ENCODE peak calls at places on chromosomes 6 and 20, in ten cellular contexts. O is ascending aorta, C is BJ, A is lower lobe of right lung, Q is heart right ventricle, E is A549, I is astrocyte, B is brain microvascular endothelial cell, N is stomach, F is GM06990. G is an unnamed sample.

GRCh38 chr20:30168025-30168799 is 1089.3 kb upstream of the DEFB115 start:
- DNase-seq in E (no peak), C (no peak), Q (peak), O (no peak), A (peak), I (no peak), F (no peak), N (no peak), B (no peak), G (no peak)

GRCh38 chr6:19999319-20000191 is 162.4 kb downstream of the ID4 start:
- DNase-seq in Q (no peak), N (no peak), B (peak), O (no peak), F (peak), E (no peak), C (no peak), I (no peak), A (no peak), G (no peak)

GRCh38 chr20:13259921-13260320 is 38.8 kb downstream of the ISM1 start:
- DNase-seq in E (no peak), F (no peak), C (no peak), I (no peak), Q (no peak), O (no peak), N (no peak), A (no peak), B (no peak), G (no peak)

GRCh38 chr6:28980797-28981390 is 24.2 kb downstream of the ZNF311 start:
- DNase-seq in B (peak), N (no peak), E (peak), I (peak), C (no peak), F (peak), O (no peak), A (no peak), Q (no peak), G (peak)

GRCh38 chr6:18495236-18495635 is 108.1 kb downstream of the RNF144B start:
- DNase-seq in N (no peak), Q (no peak), O (no peak), E (no peak), C (no peak), A (no peak), B (no peak), F (no peak), I (no peak), G (no peak)

GRCh38 chr20:34459209-34459608 is 57.0 kb upstream of the DYNLRB1 start:
- DNase-seq in N (no peak), C (no peak), E (no peak), I (no peak), B (no peak), F (no peak), Q (no peak), O (no peak), A (no peak), G (no peak)

GRCh38 chr6:81480139-81480538 is 272.3 kb downstream of the TENT5A start:
- DNase-seq in B (peak), F (no peak), I (peak), A (no peak), E (no peak), Q (no peak), N (no peak), C (no peak), O (no peak), G (no peak)

GRCh38 chr6:134637847-134638438 is 312.0 kb downstream of the ALDH8A1 start:
- DNase-seq in B (no peak), E (no peak), F (no peak), I (no peak), C (no peak), Q (no peak), N (no peak), O (no peak), A (no peak), G (no peak)

GRCh38 chr6:16132909-16133308 is 4.0 kb downstream of the MYLIP start:
- DNase-seq in O (no peak), I (no peak), N (no peak), F (no peak), C (no peak), B (no peak), Q (no peak), A (no peak), E (no peak), G (no peak)

GRCh38 chr6:166661329-166661728 is 34.3 kb upstream of the RPS6KA2 start:
- DNase-seq in N (no peak), E (no peak), A (no peak), I (no peak), F (no peak), Q (no peak), O (no peak), B (no peak), C (no peak), G (no peak)

GRCh38 chr6:82984720-82985119 is 80.9 kb downstream of the UBE3D start:
- DNase-seq in A (no peak), I (no peak), B (no peak), Q (no peak), C (no peak), F (no peak), N (no peak), E (no peak), O (no peak), G (no peak)

GRCh38 chr6:106874481-106874880 is 100.0 kb downstream of the CD24 start:
- DNase-seq in B (no peak), F (no peak), I (no peak), A (no peak), Q (no peak), N (no peak), C (no peak), E (no peak), O (no peak), G (no peak)

GRCh38 chr6:158039571-158040050 is 57.9 kb downstream of the SYNJ2 start:
- DNase-seq in E (no peak), C (no peak), B (peak), A (peak), F (no peak), Q (peak), O (peak), I (peak), N (no peak), G (no peak)

GRCh38 chr6:10801224-10801848 is 37.0 kb downstream of the MAK start:
- DNase-seq in I (peak), O (no peak), N (peak), Q (peak), B (peak), A (peak), F (peak), C (no peak), E (peak), G (peak)

GRCh38 chr20:58223358-58223941 is 5.0 kb downstream of the ANKRD60 start:
- DNase-seq in N (no peak), B (no peak), O (no peak), C (no peak), Q (no peak), F (no peak), I (no peak), A (no peak), E (no peak), G (no peak)

GRCh38 chr20:64099086-64099786 is 8.1 kb downstream of the NPBWR2 start:
- DNase-seq in O (no peak), E (no peak), N (no peak), F (no peak), B (no peak), Q (no peak), C (no peak), A (no peak), I (no peak), G (no peak)

GRCh38 chr6:79669766-79670165 is 38.6 kb downstream of the SH3BGRL2 start:
- DNase-seq in B (no peak), F (no peak), I (no peak), O (no peak), A (no peak), N (no peak), Q (no peak), C (no peak), E (no peak), G (no peak)

GRCh38 chr6:79670789-79671188 is 39.7 kb downstream of the SH3BGRL2 start:
- DNase-seq in N (no peak), I (no peak), C (no peak), B (no peak), F (no peak), Q (no peak), O (no peak), E (no peak), A (no peak), G (no peak)

GRCh38 chr6:79673947-79674346 is 42.8 kb downstream of the SH3BGRL2 start:
- DNase-seq in E (no peak), C (no peak), N (no peak), I (no peak), A (no peak), F (no peak), O (no peak), Q (no peak), B (no peak), G (no peak)

GRCh38 chr6:79671605-79672266 is 40.6 kb downstream of the SH3BGRL2 start:
- DNase-seq in E (no peak), O (no peak), N (peak), I (peak), B (peak), Q (peak), C (no peak), A (peak), F (no peak), G (no peak)

GRCh38 chr6:79672631-79673065 is 41.5 kb downstream of the SH3BGRL2 start:
- DNase-seq in O (no peak), N (no peak), B (peak), A (no peak), F (no peak), E (peak), I (peak), C (no peak), Q (no peak), G (peak)
- TF ChIP-seq CTCF in O (peak), N (no peak), B (peak), A (peak), F (peak), E (peak), I (peak), C (peak), Q (peak), G (peak)

DNA sequence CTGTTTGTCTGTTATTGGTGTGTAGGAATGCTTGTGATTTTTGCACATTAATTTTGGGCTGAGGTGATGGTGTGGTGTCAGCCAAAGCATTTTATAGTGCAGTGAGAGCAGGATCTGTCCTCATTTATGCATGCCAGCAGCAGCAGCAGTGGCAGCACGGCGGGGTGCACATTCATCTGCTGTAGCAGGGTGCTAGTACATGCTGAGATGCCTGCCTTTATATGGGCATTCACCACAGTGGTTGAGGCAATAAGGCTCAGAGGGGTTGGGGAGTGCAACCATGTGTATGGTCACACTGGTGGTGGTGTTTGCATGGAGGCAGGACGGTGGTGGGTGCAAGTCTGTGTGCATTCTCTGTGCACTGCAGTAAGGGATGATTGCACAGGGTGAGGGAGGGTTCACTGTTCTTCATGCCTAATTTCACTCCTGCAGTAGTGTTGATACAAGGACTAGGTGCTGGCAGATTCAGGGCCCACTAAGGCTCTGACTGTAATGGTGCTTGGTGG is 129.3 kb upstream of the SYNCRIP start:
- DNase-seq in I (no peak), A (no peak), O (no peak), Q (no peak), C (no peak), F (no peak), N (no peak), B (no peak), E (no peak), G (no peak)
- H3K4me3 ChIP-seq in I (no peak), A (no peak), O (no peak), Q (no peak), C (no peak), F (no peak), N (no peak), B (no peak), E (no peak), G (no peak)

GRCh38 chr6:30670760-30671527 is 1.9 kb downstream of the DHX16 start:
- DNase-seq in B (no peak), A (no peak), I (no peak), C (no peak), O (no peak), E (no peak), F (no peak), Q (no peak), N (no peak), G (no peak)
- TF ChIP-seq CTCF in B (peak), A (no peak), I (peak), C (peak), O (no peak), E (no peak), F (no peak), Q (no peak), N (no peak), G (peak)

DNA sequence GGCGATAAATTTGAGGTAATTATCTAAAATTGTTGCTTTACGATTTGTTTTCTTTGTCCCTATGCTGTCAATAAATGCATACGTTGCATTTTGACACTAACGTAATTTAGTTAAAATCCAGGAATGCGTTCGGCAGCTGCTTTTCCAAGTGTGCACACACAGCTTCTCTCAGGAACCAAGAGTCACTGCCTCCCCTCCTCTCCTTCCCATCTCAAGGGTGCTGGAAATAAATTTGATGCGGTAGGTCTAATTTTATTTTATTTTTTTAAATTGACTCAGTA is 381.4 kb downstream of the C6orf118 start:
- DNase-seq in A (no peak), N (no peak), B (no peak), E (no peak), I (no peak), O (no peak), C (no peak), F (no peak), Q (no peak), G (no peak)
- H3K4me3 ChIP-seq in A (no peak), N (no peak), B (no peak), E (no peak), I (peak), O (no peak), C (no peak), F (no peak), Q (peak), G (peak)

GRCh38 chr6:2989332-2990178 is 10.1 kb upstream of the NQO2 start:
- DNase-seq in E (peak), Q (peak), F (peak), I (peak), C (peak), O (peak), B (peak), N (peak), A (peak), G (peak)
- TF ChIP-seq CTCF in E (no peak), Q (no peak), F (no peak), I (no peak), C (no peak), O (no peak), B (no peak), N (no peak), A (peak), G (no peak)

GRCh38 chr6:42984924-42985475 is 630 bp downstream of the PPP2R5D start:
- DNase-seq in Q (peak), I (no peak), B (no peak), E (no peak), F (no peak), A (no peak), C (no peak), N (no peak), O (no peak), G (no peak)
- H3K4me3 ChIP-seq in Q (peak), I (peak), B (peak), E (peak), F (peak), A (peak), C (peak), N (peak), O (peak), G (peak)

DNA sequence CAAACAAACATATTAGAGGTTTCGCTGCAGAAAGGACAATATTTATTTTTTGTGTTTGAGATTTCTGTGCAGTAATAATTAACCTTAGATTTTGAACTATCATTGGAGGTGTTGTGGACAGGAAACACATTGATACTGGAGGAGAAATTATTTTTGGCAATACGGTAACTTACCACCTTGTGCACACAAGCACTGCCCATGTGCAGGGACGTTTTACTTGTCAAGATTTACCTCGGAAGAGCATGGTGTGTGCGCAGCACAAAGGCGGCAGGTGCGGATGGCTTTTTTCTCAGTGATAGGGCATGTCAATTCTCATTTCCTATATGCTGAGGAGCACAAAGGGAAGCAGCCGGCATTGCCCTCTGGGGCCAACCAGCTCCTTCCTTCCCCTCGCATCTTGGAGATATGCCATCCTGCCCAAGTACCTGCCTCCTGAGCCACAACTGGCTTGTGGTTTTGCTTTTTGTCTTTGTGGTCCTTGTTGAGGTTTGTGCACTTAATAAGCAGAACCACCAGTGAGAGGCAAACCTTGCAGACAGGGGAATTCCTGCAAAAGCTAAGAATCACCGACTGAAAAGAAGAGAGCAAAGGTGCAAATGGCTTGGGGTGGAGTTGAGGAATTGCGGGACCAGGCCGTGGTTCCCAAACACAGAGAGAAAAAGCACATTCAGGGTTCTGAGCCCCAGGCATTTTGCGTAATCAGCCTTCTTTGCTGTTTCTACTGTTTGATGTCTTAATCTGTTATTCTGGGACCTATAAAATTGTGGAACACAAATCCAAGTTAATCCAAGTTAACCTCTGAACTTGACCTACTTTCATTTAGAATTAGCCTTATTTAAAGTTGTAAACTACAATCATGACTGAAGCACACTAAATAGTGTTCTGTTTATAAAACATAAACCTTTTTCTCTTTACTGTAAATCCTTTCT is 21.9 kb downstream of the SAMD5 start:
- DNase-seq in F (peak), Q (no peak), A (no peak), N (no peak), B (no peak), C (no peak), E (no peak), O (no peak), I (no peak), G (no peak)
- TF ChIP-seq CTCF in F (no peak), Q (no peak), A (no peak), N (no peak), B (no peak), C (no peak), E (no peak), O (no peak), I (no peak), G (no peak)

GRCh38 chr20:24842591-24843442 is 106.3 kb upstream of the CST7 start:
- DNase-seq in F (peak), A (no peak), Q (no peak), B (no peak), O (no peak), C (no peak), N (no peak), I (no peak), E (no peak), G (peak)

GRCh38 chr20:24840121-24840713 is 108.9 kb upstream of the CST7 start:
- DNase-seq in F (peak), C (no peak), I (no peak), Q (no peak), E (no peak), A (no peak), N (no peak), B (no peak), O (no peak), G (peak)

GRCh38 chr20:24838551-24839530 is 110.2 kb upstream of the CST7 start:
- DNase-seq in Q (no peak), F (peak), C (no peak), E (no peak), I (peak), B (no peak), A (no peak), N (no peak), O (no peak), G (peak)

GRCh38 chr20:24837721-24838456 is 111.2 kb upstream of the CST7 start:
- DNase-seq in E (no peak), N (no peak), I (peak), Q (no peak), C (no peak), B (peak), A (no peak), F (no peak), O (no peak), G (peak)

DNA sequence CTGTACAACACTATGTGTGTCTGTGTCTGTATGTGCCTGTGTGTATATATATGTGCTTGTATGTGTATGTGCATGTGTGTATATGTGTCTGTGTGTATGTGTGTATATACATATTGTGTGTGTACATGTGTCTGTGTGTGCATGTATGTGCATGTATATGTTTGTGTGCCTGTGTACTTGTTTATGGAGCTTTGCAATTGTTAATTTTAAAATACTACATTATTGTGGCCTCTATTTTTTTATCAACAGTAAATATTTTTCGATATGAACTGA is 105.7 kb upstream of the CST7 start:
- DNase-seq in N (no peak), B (no peak), C (no peak), F (no peak), O (no peak), A (no peak), I (no peak), Q (no peak), E (no peak), G (no peak)
- H3K4me3 ChIP-seq in N (no peak), B (no peak), C (no peak), F (no peak), O (no peak), A (no peak), I (no peak), Q (no peak), E (no peak), G (no peak)

DNA sequence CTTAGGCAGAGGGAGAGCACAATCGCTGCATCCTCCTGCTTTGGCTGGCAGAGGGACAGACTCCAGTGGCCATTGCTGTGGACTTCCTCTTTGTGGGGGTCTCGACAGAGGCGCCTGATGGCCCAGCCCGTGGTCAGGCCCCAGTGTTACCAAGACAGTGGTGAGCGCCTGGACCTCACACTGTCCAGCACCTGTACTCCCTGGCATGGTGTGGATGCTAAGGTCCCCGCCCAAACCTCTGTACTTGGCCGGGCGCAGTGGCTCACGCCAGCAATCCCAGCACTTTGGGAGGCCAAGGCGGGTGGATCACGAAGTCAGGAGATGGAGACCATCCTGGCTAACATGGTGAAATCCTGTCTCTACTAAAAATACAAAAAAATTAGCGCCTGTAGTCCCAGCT is 2.3 kb upstream of the NTSR1 start:
- DNase-seq in N (no peak), F (no peak), B (no peak), E (no peak), Q (peak), I (no peak), O (no peak), C (no peak), A (no peak), G (no peak)
- TF ChIP-seq CTCF in N (no peak), F (no peak), B (no peak), E (no peak), Q (no peak), I (no peak), O (no peak), C (no peak), A (no peak), G (no peak)